ENCODE peak calls at places on chromosome 18, in five cellular contexts. M, H, Z, B and F are unnamed samples.

GRCh38 chr18:35746826-35747339 is 165.3 kb downstream of the GALNT1 start:
- DNase-seq in H (no peak), B (no peak), Z (no peak), M (no peak), F (no peak)

GRCh38 chr18:8450013-8450412 is 159.2 kb upstream of the RAB12 start:
- DNase-seq in B (no peak), H (peak), M (no peak), Z (peak), F (no peak)

GRCh38 chr18:62348474-62348873 is 23.4 kb downstream of the TNFRSF11A start:
- DNase-seq in Z (no peak), H (no peak), B (no peak), M (no peak), F (no peak)

GRCh38 chr18:78178812-78179211 is 800.8 kb upstream of the SALL3 start:
- DNase-seq in Z (no peak), B (no peak), M (no peak), H (no peak), F (no peak)

GRCh38 chr18:32438173-32438572 is 32.5 kb downstream of the GAREM1 start:
- DNase-seq in B (no peak), Z (no peak), H (no peak), M (no peak), F (no peak)

GRCh38 chr18:46374850-46375249 is 270.7 kb downstream of the HAUS1 start:
- DNase-seq in M (peak), B (no peak), Z (no peak), H (peak), F (no peak)

GRCh38 chr18:62497171-62497783 is 25.5 kb upstream of the ZCCHC2 start:
- DNase-seq in Z (no peak), M (no peak), H (no peak), B (no peak), F (no peak)

GRCh38 chr18:62758591-62758990 is 43.2 kb downstream of the PHLPP1 start:
- DNase-seq in M (no peak), Z (no peak), H (no peak), B (no peak), F (no peak)

GRCh38 chr18:41992066-41992465 is 37.0 kb downstream of the PIK3C3 start:
- DNase-seq in H (no peak), B (no peak), Z (peak), M (no peak), F (no peak)

GRCh38 chr18:77065221-77065981 is 67.2 kb downstream of the MBP start:
- DNase-seq in M (peak), B (no peak), Z (peak), H (peak), F (peak)

GRCh38 chr18:7370812-7371211 is 139.9 kb downstream of the LRRC30 start:
- DNase-seq in Z (no peak), M (peak), H (no peak), B (no peak), F (no peak)

GRCh38 chr18:69992776-69993175 is 45.1 kb upstream of the CD226 start:
- DNase-seq in M (no peak), H (no peak), B (no peak), Z (no peak), F (no peak)

GRCh38 chr18:71471963-71472725 is 1072.0 kb downstream of the CBLN2 start:
- DNase-seq in Z (no peak), H (no peak), M (no peak), B (no peak), F (no peak)

GRCh38 chr18:56298935-56299334 is 339.5 kb downstream of the TXNL1 start:
- DNase-seq in H (peak), M (no peak), Z (peak), B (no peak), F (no peak)

GRCh38 chr18:24089626-24090337 is 49.1 kb upstream of the CABYR start:
- DNase-seq in M (no peak), Z (no peak), H (no peak), B (no peak), F (no peak)

GRCh38 chr18:5137261-5137660 is 59.8 kb downstream of the AKAIN1 start:
- DNase-seq in M (no peak), B (no peak), Z (no peak), H (no peak), F (no peak)

GRCh38 chr18:56563568-56563967 is 74.8 kb downstream of the TXNL1 start:
- DNase-seq in H (no peak), Z (no peak), B (no peak), M (no peak), F (no peak)

GRCh38 chr18:45617284-45617683 is 2.0 kb downstream of the SLC14A2 start:
- DNase-seq in H (peak), Z (peak), B (no peak), M (peak), F (no peak)

GRCh38 chr18:74892066-74892627 is 294.5 kb downstream of the ZNF407 start:
- DNase-seq in H (no peak), B (no peak), Z (no peak), M (no peak), F (no peak)

GRCh38 chr18:46053368-46054095 is 18.5 kb downstream of the PSTPIP2 start:
- DNase-seq in M (no peak), B (no peak), H (no peak), Z (no peak), F (no peak)

GRCh38 chr18:58400337-58400885 is 228.5 kb downstream of the ALPK2 start:
- DNase-seq in M (no peak), B (no peak), Z (no peak), H (no peak), F (peak)

GRCh38 chr18:24910217-24910616 is 441.7 kb downstream of the ZNF521 start:
- DNase-seq in Z (no peak), M (no peak), H (no peak), B (no peak), F (no peak)

GRCh38 chr18:24368749-24369148 is 28.9 kb downstream of the OSBPL1A start:
- DNase-seq in B (peak), Z (no peak), H (no peak), M (no peak), F (peak)